ENCODE peak calls at places on chromosome 21, in five cellular contexts. N, L, A, T and R are unnamed samples.

GRCh38 chr21:38306407-38306806 is 49.6 kb downstream of the KCNJ15 start:
- DNase-seq in N (no peak), L (no peak), A (no peak), T (no peak), R (no peak)

GRCh38 chr21:27369962-27370578 is 403.2 kb upstream of the ADAMTS5 start:
- DNase-seq in N (no peak), L (no peak), A (no peak), T (no peak), R (no peak)

GRCh38 chr21:15839601-15840000 is 109.8 kb downstream of the USP25 start:
- DNase-seq in N (no peak), L (no peak), A (no peak), T (no peak), R (no peak)

GRCh38 chr21:45045481-45045880 is 28.9 kb upstream of the ADARB1 start:
- DNase-seq in N (no peak), L (no peak), A (no peak), T (no peak), R (no peak)

GRCh38 chr21:22536511-22536910 is 1538.3 kb downstream of the NCAM2 start:
- DNase-seq in N (no peak), L (no peak), A (no peak), T (no peak), R (no peak)

GRCh38 chr21:45599146-45599581 is 44.4 kb upstream of the PCBP3 start:
- DNase-seq in N (no peak), L (no peak), A (no peak), T (no peak), R (no peak)

GRCh38 chr21:37712204-37712934 is 203.9 kb downstream of the KCNJ6 start:
- DNase-seq in N (peak), L (no peak), A (peak), T (peak), R (peak)

GRCh38 chr21:34336756-34337391 is 26.9 kb upstream of the KCNE2 start:
- DNase-seq in N (no peak), L (no peak), A (peak), T (no peak), R (no peak)

GRCh38 chr21:38596264-38597042 is 98.2 kb upstream of the ERG start:
- DNase-seq in N (no peak), L (no peak), A (no peak), T (no peak), R (no peak)

GRCh38 chr21:16084776-16085364 is 355.1 kb downstream of the USP25 start:
- DNase-seq in N (no peak), L (no peak), A (peak), T (no peak), R (no peak)

GRCh38 chr21:31145271-31145801 is 107.1 kb upstream of the KRTAP19-8 start:
- DNase-seq in N (no peak), L (no peak), A (no peak), T (no peak), R (no peak)

GRCh38 chr21:17730782-17731181 is 88.4 kb downstream of the C21orf91 start:
- DNase-seq in N (no peak), L (no peak), A (peak), T (no peak), R (no peak)

GRCh38 chr21:34775793-34776192 is 107.0 kb downstream of the CLIC6 start:
- DNase-seq in N (no peak), L (no peak), A (no peak), T (no peak), R (no peak)

GRCh38 chr21:45294509-45295291 is 7.0 kb upstream of the POFUT2 start:
- DNase-seq in N (no peak), L (no peak), A (peak), T (peak), R (no peak)

GRCh38 chr21:31780944-31781343 is 49.0 kb upstream of the SCAF4 start:
- DNase-seq in N (no peak), L (no peak), A (no peak), T (no peak), R (no peak)

GRCh38 chr21:14114251-14114650 is 96.5 kb downstream of the LIPI start:
- DNase-seq in N (no peak), L (no peak), A (no peak), T (no peak), R (no peak)

GRCh38 chr21:36125513-36126121 is 9.3 kb upstream of the CBR3 start:
- DNase-seq in N (no peak), L (no peak), A (peak), T (no peak), R (peak)

GRCh38 chr21:42218836-42219605 is at the start of gene ABCG1:
- DNase-seq in N (no peak), L (peak), A (no peak), T (peak), R (peak)

GRCh38 chr21:17613242-17613676 is 558 bp upstream of the BTG3 start:
- DNase-seq in N (no peak), L (no peak), A (peak), T (no peak), R (peak)

GRCh38 chr21:43720539-43721224 is 1.8 kb downstream of the PDXK start:
- DNase-seq in N (no peak), L (no peak), A (no peak), T (no peak), R (peak)

GRCh38 chr21:34983680-34984086 is 65.4 kb downstream of the RUNX1 start:
- DNase-seq in N (peak), L (no peak), A (peak), T (no peak), R (no peak)

GRCh38 chr21:44699502-44700001 is 2.6 kb downstream of the KRTAP10-12 start:
- DNase-seq in N (no peak), L (no peak), A (no peak), T (no peak), R (no peak)

GRCh38 chr21:34110594-34111202 is 37.3 kb downstream of the MRPS6 start:
- DNase-seq in N (no peak), L (no peak), A (no peak), T (no peak), R (no peak)